ENCODE peak calls at places on chromosomes 2 and 18, in seven cellular contexts. L is endothelial cell, F is HS-27A, K is non-pigmented ciliary epithelial cell, C is A172, N is RWPE1, U is NCI-H2081. P is an unnamed sample.

GRCh38 chr2:88545118-88545517 is 82.1 kb downstream of the EIF2AK3 start:
- DNase-seq in L (no peak), F (no peak), K (no peak), C (peak), N (peak), U (peak), P (no peak)

GRCh38 chr2:80293026-80293425 is 11.5 kb downstream of the LRRTM1 start:
- DNase-seq in L (no peak), F (no peak), K (no peak), C (no peak), N (no peak), U (no peak), P (no peak)

GRCh38 chr2:42045956-42046748 is 1.7 kb upstream of the PKDCC start:
- DNase-seq in L (no peak), F (no peak), K (no peak), C (no peak), N (no peak), U (peak), P (no peak)

GRCh38 chr2:26849056-26850001 is 1.4 kb downstream of the DPYSL5 start:
- DNase-seq in L (no peak), F (no peak), K (no peak), C (no peak), N (no peak), U (peak), P (no peak)

GRCh38 chr18:73419531-73419930 is 551.7 kb upstream of the NETO1 start:
- DNase-seq in L (no peak), F (no peak), K (no peak), C (no peak), N (no peak), U (no peak), P (no peak)

GRCh38 chr2:96025107-96025492 is 9.6 kb downstream of the GPAT2 start:
- DNase-seq in L (no peak), F (no peak), K (no peak), C (no peak), N (no peak), U (no peak), P (no peak)

GRCh38 chr2:54388093-54388492 is 68.0 kb upstream of the SPTBN1 start:
- DNase-seq in L (no peak), F (no peak), K (no peak), C (peak), N (no peak), U (no peak), P (no peak)

GRCh38 chr2:227881866-227882517 is 10.6 kb downstream of the DAW1 start:
- DNase-seq in L (no peak), F (no peak), K (no peak), C (peak), N (no peak), U (no peak), P (no peak)

GRCh38 chr18:58209326-58209725 is 165.3 kb downstream of the NEDD4L start:
- DNase-seq in L (no peak), F (no peak), K (no peak), C (peak), N (no peak), U (no peak), P (no peak)

GRCh38 chr18:48828713-48829442 is 121.9 kb downstream of the SMAD7 start:
- DNase-seq in L (no peak), F (no peak), K (no peak), C (no peak), N (no peak), U (no peak), P (no peak)

GRCh38 chr18:46156124-46156745 is 52.0 kb downstream of the HAUS1 start:
- DNase-seq in L (no peak), F (no peak), K (no peak), C (no peak), N (no peak), U (no peak), P (no peak)

GRCh38 chr18:57447154-57447621 is 12.0 kb downstream of the ONECUT2 start:
- DNase-seq in L (peak), F (no peak), K (no peak), C (no peak), N (no peak), U (no peak), P (no peak)

GRCh38 chr2:218039171-218039570 is 29.9 kb upstream of the RUFY4 start:
- DNase-seq in L (no peak), F (no peak), K (no peak), C (peak), N (peak), U (no peak), P (peak)

GRCh38 chr2:39515897-39516346 is 78.8 kb upstream of the MAP4K3 start:
- DNase-seq in L (no peak), F (no peak), K (no peak), C (no peak), N (no peak), U (no peak), P (no peak)

GRCh38 chr2:141455211-141455826 is 675.5 kb downstream of the LRP1B start:
- DNase-seq in L (no peak), F (no peak), K (no peak), C (no peak), N (no peak), U (no peak), P (no peak)

GRCh38 chr18:59823611-59824195 is 76.1 kb upstream of the PMAIP1 start:
- DNase-seq in L (peak), F (peak), K (peak), C (peak), N (peak), U (peak), P (peak)

GRCh38 chr18:74734013-74734444 is 136.4 kb downstream of the ZNF407 start:
- DNase-seq in L (no peak), F (no peak), K (no peak), C (no peak), N (no peak), U (no peak), P (no peak)

GRCh38 chr2:212957184-212957583 is 194.2 kb downstream of the IKZF2 start:
- DNase-seq in L (no peak), F (no peak), K (no peak), C (no peak), N (no peak), U (no peak), P (no peak)

GRCh38 chr2:231563378-231563961 is 29.2 kb upstream of the TEX44 start:
- DNase-seq in L (peak), F (no peak), K (no peak), C (peak), N (peak), U (peak), P (peak)

GRCh38 chr2:9234680-9235387 is 28.2 kb downstream of the ASAP2 start:
- DNase-seq in L (no peak), F (peak), K (peak), C (peak), N (peak), U (no peak), P (peak)

P was measured in HS-5.